ENCODE peak calls at places on chromosomes 6 and 20, in seven cellular contexts. E is omental fat pad; C is HT1080; L is central memory CD8-positive, alpha-beta T cell; N is head of caudate nucleus; B is IMR-90; Z is activated effector memory CD4-positive, alpha-beta T cell treated with Interleukin-2 at 50 U/mL for 16 hours. A is an unnamed sample.

GRCh38 chr6:35088281-35089215 is 52.6 kb downstream of the TCP11 start:
- DNase-seq in E (no peak), C (no peak), L (peak; percentile 11), N (no peak), B (no peak), Z (no peak), A (no peak)

GRCh38 chr6:23228439-23229024 is 659.2 kb downstream of the HDGFL1 start:
- DNase-seq in E (no peak), C (peak; percentile 56), L (no peak), N (no peak), B (peak; percentile 35), Z (no peak), A (no peak)

GRCh38 chr6:149248688-149249369 is 68.7 kb upstream of the TAB2 start:
- DNase-seq in E (no peak), C (no peak), L (no peak), N (no peak), B (no peak), Z (peak; percentile 20), A (no peak)

GRCh38 chr6:30757261-30757935 is 13.1 kb upstream of the IER3 start:
- DNase-seq in E (no peak), C (no peak), L (no peak), N (no peak), B (no peak), Z (no peak), A (no peak)

GRCh38 chr6:5055118-5055517 is 30.0 kb upstream of the PPP1R3G start:
- DNase-seq in E (no peak), C (no peak), L (no peak), N (no peak), B (no peak), Z (no peak), A (no peak)

GRCh38 chr20:8981482-8981881 is 87.4 kb upstream of the PLCB4 start:
- DNase-seq in E (no peak), C (no peak), L (no peak), N (no peak), B (peak; percentile 21), Z (no peak), A (no peak)

GRCh38 chr20:58692579-58693225 is at the start of gene NPEPL1:
- DNase-seq in E (no peak), C (no peak), L (peak; percentile 34), N (peak; percentile 74), B (peak; percentile 67), Z (peak; percentile 51), A (no peak)

GRCh38 chr20:33561981-33562601 is 72.2 kb downstream of the CBFA2T2 start:
- DNase-seq in E (peak; percentile 41), C (peak; percentile 75), L (no peak), N (no peak), B (peak; percentile 95), Z (no peak), A (peak; percentile 96)

GRCh38 chr20:61299088-61299487 is 47.0 kb downstream of the CDH4 start:
- DNase-seq in E (no peak), C (no peak), L (no peak), N (no peak), B (no peak), Z (no peak), A (no peak)

GRCh38 chr6:1055015-1055921 is 256.6 kb upstream of the FOXQ1 start:
- DNase-seq in E (no peak), C (no peak), L (no peak), N (no peak), B (no peak), Z (no peak), A (no peak)

GRCh38 chr20:17568045-17568788 is 1.7 kb upstream of the DSTN start:
- DNase-seq in E (no peak), C (no peak), L (no peak), N (no peak), B (no peak), Z (no peak), A (no peak)

GRCh38 chr20:31840906-31841816 is 4.2 kb downstream of the FOXS1 start:
- DNase-seq in E (no peak), C (no peak), L (no peak), N (no peak), B (no peak), Z (no peak), A (no peak)

GRCh38 chr6:166599158-166599557 is 12.7 kb upstream of the RAMACL start:
- DNase-seq in E (no peak), C (no peak), L (no peak), N (no peak), B (no peak), Z (no peak), A (no peak)

GRCh38 chr6:16503919-16504554 is 257.2 kb downstream of the ATXN1 start:
- DNase-seq in E (no peak), C (no peak), L (no peak), N (no peak), B (no peak), Z (no peak), A (no peak)

GRCh38 chr6:28673800-28674671 is 148.4 kb downstream of the GPX5 start:
- DNase-seq in E (no peak), C (peak; percentile 77), L (no peak), N (peak; percentile 69), B (peak; percentile 71), Z (no peak), A (no peak)

GRCh38 chr6:135014353-135014832 is 40.2 kb downstream of the HBS1L start:
- DNase-seq in E (no peak), C (no peak), L (no peak), N (no peak), B (no peak), Z (no peak), A (no peak)

GRCh38 chr20:38825901-38826625 is 20.6 kb downstream of the PPP1R16B start:
- DNase-seq in E (no peak), C (peak; percentile 60), L (no peak), N (no peak), B (peak; percentile 67), Z (no peak), A (peak; percentile 78)

GRCh38 chr20:2108987-2109386 is 7.4 kb downstream of the STK35 start:
- DNase-seq in E (no peak), C (peak; percentile 86), L (no peak), N (no peak), B (peak; percentile 80), Z (no peak), A (no peak)

GRCh38 chr6:25279748-25280616 is 808 bp downstream of the CARMIL1 start:
- DNase-seq in E (no peak), C (no peak), L (no peak), N (peak; percentile 21), B (no peak), Z (no peak), A (no peak)

GRCh38 chr20:768426-768978 is at the start of gene SLC52A3:
- DNase-seq in E (no peak), C (peak; percentile 18), L (no peak), N (no peak), B (no peak), Z (no peak), A (no peak)

GRCh38 chr20:20364747-20365558 is 3.0 kb upstream of the INSM1 start:
- DNase-seq in E (no peak), C (no peak), L (no peak), N (no peak), B (no peak), Z (no peak), A (no peak)

GRCh38 chr6:82616386-82617028 is 252.9 kb downstream of the TPBG start:
- DNase-seq in E (no peak), C (no peak), L (no peak), N (no peak), B (peak; percentile 2), Z (no peak), A (no peak)

GRCh38 chr6:52503344-52503747 is 73.5 kb downstream of the TRAM2 start:
- DNase-seq in E (no peak), C (peak; percentile 78), L (no peak), N (no peak), B (no peak), Z (no peak), A (peak; percentile 31)

GRCh38 chr6:15481892-15482291 is 180.9 kb downstream of the DTNBP1 start:
- DNase-seq in E (no peak), C (no peak), L (no peak), N (no peak), B (no peak), Z (no peak), A (peak; percentile 58)

GRCh38 chr6:144951730-144952437 is 666.7 kb downstream of the UTRN start:
- DNase-seq in E (no peak), C (no peak), L (no peak), N (no peak), B (no peak), Z (no peak), A (no peak)

GRCh38 chr6:108782231-108783041 is 65.8 kb upstream of the ARMC2 start:
- DNase-seq in E (peak; percentile 60), C (peak; percentile 87), L (peak; percentile 59), N (peak; percentile 87), B (peak; percentile 81), Z (peak; percentile 70), A (peak; percentile 2)

GRCh38 chr20:45248609-45249008 is 5.8 kb downstream of the SLPI start:
- DNase-seq in E (no peak), C (no peak), L (no peak), N (no peak), B (no peak), Z (no peak), A (no peak)

GRCh38 chr20:32115196-32115767 is 5.8 kb downstream of the TM9SF4 start:
- DNase-seq in E (no peak), C (no peak), L (no peak), N (no peak), B (no peak), Z (no peak), A (no peak)

A was measured in DMS153.